ENCODE peak calls at places on chromosomes 3 and 15, in six cellular contexts. H is effector memory CD4-positive, alpha-beta T cell; X is astrocyte of the spinal cord; N is right lobe of liver; W is AG09309; F is A549. C is an unnamed sample.

GRCh38 chr15:42999201-42999779 is 78.7 kb upstream of the TTBK2 start:
- DNase-seq in W (no peak), H (no peak), N (no peak), F (no peak), X (no peak), C (no peak)

GRCh38 chr3:112092439-112093179 is 6.4 kb downstream of the C3orf52 start:
- DNase-seq in N (no peak), X (peak), F (no peak), H (no peak), W (no peak), C (no peak)

GRCh38 chr3:60610441-60611112 is 640.7 kb downstream of the FHIT start:
- DNase-seq in N (peak), H (no peak), F (no peak), W (peak), X (peak), C (no peak)

GRCh38 chr15:100703032-100703578 is 100.7 kb downstream of the ASB7 start:
- DNase-seq in W (no peak), F (no peak), X (peak), H (no peak), N (no peak), C (no peak)

GRCh38 chr3:46299608-46300460 is 54.1 kb upstream of the CCR2 start:
- DNase-seq in N (no peak), F (no peak), W (no peak), X (no peak), H (no peak), C (no peak)

GRCh38 chr3:17023006-17023664 is 138.4 kb downstream of the PLCL2 start:
- DNase-seq in W (no peak), X (peak), H (peak), F (no peak), N (no peak), C (no peak)

GRCh38 chr15:65067645-65068416 is at the start of gene RASL12:
- DNase-seq in N (no peak), H (no peak), F (no peak), X (no peak), W (no peak), C (no peak)

GRCh38 chr3:73529280-73530029 is 95.3 kb downstream of the PDZRN3 start:
- DNase-seq in W (no peak), X (no peak), H (no peak), F (no peak), N (no peak), C (no peak)

GRCh38 chr15:84572231-84572630 is 28.6 kb upstream of the ZSCAN2 start:
- DNase-seq in W (no peak), H (no peak), N (no peak), F (no peak), X (no peak), C (no peak)

GRCh38 chr15:93037341-93038063 is 51.5 kb downstream of the RGMA start:
- DNase-seq in X (peak), F (no peak), H (no peak), W (no peak), N (peak), C (peak)

GRCh38 chr3:119810018-119810435 is 28.1 kb downstream of the NR1I2 start:
- DNase-seq in H (peak), N (no peak), X (peak), F (no peak), W (no peak), C (peak)

GRCh38 chr15:101067660-101068522 is 148.7 kb downstream of the LRRK1 start:
- DNase-seq in N (no peak), W (no peak), F (no peak), H (no peak), X (no peak), C (peak)

DNA sequence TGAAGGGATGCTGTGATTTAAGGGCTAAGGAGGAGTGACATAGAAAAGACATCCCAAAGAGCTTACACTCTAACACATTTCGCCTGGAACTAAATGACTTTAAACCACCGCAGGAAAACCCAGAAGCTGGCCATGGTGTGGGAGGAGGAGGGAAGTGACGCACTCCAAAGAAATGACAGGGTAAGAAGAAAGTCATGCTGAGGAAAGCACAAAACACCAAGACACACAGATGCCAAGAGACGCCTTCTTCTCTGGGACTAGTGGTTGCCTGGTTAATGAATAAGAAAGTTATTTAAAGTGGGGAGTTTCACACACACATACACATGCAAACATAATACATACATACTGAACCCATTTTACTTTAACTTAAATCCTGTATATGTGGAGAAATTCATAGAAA is 125.7 kb downstream of the NSMCE3 start:
- DNase-seq in H (no peak), X (peak), F (no peak), N (no peak), W (peak), C (no peak)
- H3K4me3 ChIP-seq in H (no peak), X (no peak), F (no peak), N (no peak), W (no peak), C (no peak)

DNA sequence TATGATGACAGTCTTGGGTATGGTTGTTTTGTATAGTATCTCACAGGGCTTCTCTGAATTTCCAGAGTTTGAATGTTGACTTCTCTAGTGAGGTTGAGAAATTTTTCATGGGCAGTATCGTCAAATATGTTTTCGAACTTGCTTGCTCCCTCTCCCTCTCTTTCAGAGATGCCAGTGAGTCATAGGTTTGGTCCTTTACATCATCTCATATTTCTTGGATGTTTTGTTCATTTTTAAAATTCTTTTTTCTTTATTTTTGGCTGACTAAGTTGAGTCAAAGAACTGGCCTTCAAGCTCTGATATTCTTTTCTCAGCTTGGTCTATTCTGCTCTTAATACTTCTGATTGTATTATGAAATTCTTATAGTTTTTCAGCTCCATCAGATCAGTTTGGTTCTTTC is 282.3 kb upstream of the NECTIN3 start:
- DNase-seq in F (no peak), N (no peak), W (no peak), X (peak), H (no peak), C (no peak)
- H3K4me3 ChIP-seq in F (no peak), N (no peak), W (no peak), X (no peak), H (no peak), C (no peak)

DNA sequence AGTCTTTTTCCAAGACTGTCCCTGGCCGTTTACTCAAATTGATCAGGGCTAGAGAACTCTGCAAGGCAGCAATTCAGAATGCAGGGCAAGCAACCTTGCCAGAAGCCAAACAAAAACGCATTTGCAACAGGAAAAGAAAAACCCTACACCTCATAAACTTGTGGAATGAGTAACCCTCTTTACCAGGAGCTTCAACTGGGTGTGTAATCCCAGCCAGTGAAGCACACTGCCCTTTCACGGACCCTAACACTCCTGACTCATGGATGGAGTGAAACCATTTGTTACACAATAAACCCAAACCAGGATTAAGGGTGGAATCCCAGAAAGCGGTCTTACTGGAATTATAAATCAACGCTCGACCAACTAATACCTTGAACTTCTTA is 14.8 kb upstream of the LDHAL6B start:
- DNase-seq in W (peak), N (no peak), F (peak), X (peak), H (no peak), C (no peak)
- H3K4me3 ChIP-seq in W (no peak), N (no peak), F (peak), X (no peak), H (no peak), C (no peak)

GRCh38 chr15:88221836-88222235 is 34.7 kb downstream of the NTRK3 start:
- DNase-seq in N (no peak), W (no peak), H (no peak), F (no peak), X (no peak), C (no peak)
- H3K4me3 ChIP-seq in N (no peak), W (no peak), H (no peak), F (no peak), X (no peak), C (no peak)

GRCh38 chr3:186032321-186032720 is 76.6 kb downstream of the ETV5 start:
- DNase-seq in X (no peak), F (no peak), N (no peak), H (no peak), W (no peak), C (no peak)
- H3K4me3 ChIP-seq in X (no peak), F (no peak), N (no peak), H (no peak), W (no peak), C (no peak)

GRCh38 chr15:45112143-45112591 is 1.8 kb downstream of the DUOX2 start:
- DNase-seq in X (no peak), H (no peak), W (no peak), F (no peak), N (no peak), C (no peak)
- H3K4me3 ChIP-seq in X (no peak), H (peak), W (no peak), F (no peak), N (no peak), C (peak)

GRCh38 chr3:43997788-43998373 is 243.8 kb upstream of the TOPAZ1 start:
- DNase-seq in F (no peak), X (peak), H (no peak), W (no peak), N (no peak), C (no peak)
- H3K4me3 ChIP-seq in F (peak), X (peak), H (no peak), W (peak), N (no peak), C (peak)